ENCODE peak calls at places on chromosomes 13 and 19, in eight cellular contexts. G is GDM1; T is CD8-positive, alpha-beta memory T cell; C is ELR; X is heart right ventricle; Z is stimulated activated CD4-positive, alpha-beta T cell treated with anti-CD3 and anti-CD28 coated beads, TNF-alpha, amount 100 ng/mL, for 48 hours; Y is choroid plexus epithelial cell; A is GF-D8. D is an unnamed sample.
A peak's percentile ranks its signal among the peaks of the same experiment; 100 is the strongest.

GRCh38 chr19:12913871-12914690 is 5.0 kb downstream of the SYCE2 start:
- DNase-seq in G (no peak), T (peak; percentile 33), C (no peak), X (no peak), Z (no peak), Y (peak; percentile 54), A (peak; percentile 97), D (no peak)

GRCh38 chr19:13689050-13689449 is 75.3 kb upstream of the MRI1 start:
- DNase-seq in G (no peak), T (no peak), C (peak; percentile 61), X (no peak), Z (no peak), Y (peak; percentile 28), A (no peak), D (peak; percentile 24)

GRCh38 chr13:89465366-89465765 is 1794.2 kb downstream of the SLITRK5 start:
- DNase-seq in G (no peak), T (no peak), C (peak; percentile 76), X (no peak), Z (no peak), Y (peak; percentile 91), A (no peak), D (peak; percentile 14)

GRCh38 chr13:113655358-113656014 is 2.5 kb downstream of the ATP4B start:
- DNase-seq in G (no peak), T (no peak), C (no peak), X (no peak), Z (no peak), Y (no peak), A (no peak), D (no peak)

GRCh38 chr19:9008667-9009066 is 1.5 kb downstream of the MUC16 start:
- DNase-seq in G (no peak), T (no peak), C (no peak), X (no peak), Z (no peak), Y (no peak), A (no peak), D (no peak)

GRCh38 chr13:114124921-114125320 is 7.5 kb downstream of the RASA3 start:
- DNase-seq in G (peak; percentile 40), T (peak; percentile 41), C (peak; percentile 90), X (no peak), Z (peak; percentile 74), Y (peak; percentile 76), A (peak; percentile 29), D (peak; percentile 83)

GRCh38 chr13:110625771-110626321 is 10.5 kb downstream of the NAXD start:
- DNase-seq in G (no peak), T (no peak), C (no peak), X (no peak), Z (no peak), Y (no peak), A (no peak), D (no peak)

GRCh38 chr19:45091031-45091918 is 1.7 kb upstream of the PPP1R37 start:
- DNase-seq in G (no peak), T (peak; percentile 93), C (peak; percentile 99), X (peak; percentile 99), Z (peak; percentile 94), Y (peak; percentile 99), A (peak; percentile 78), D (peak; percentile 87)

GRCh38 chr19:30719189-30719990 is 347.2 kb downstream of the ZNF536 start:
- DNase-seq in G (no peak), T (no peak), C (peak; percentile 7), X (peak; percentile 84), Z (no peak), Y (peak; percentile 23), A (no peak), D (peak; percentile 35)

GRCh38 chr13:58254961-58255360 is 623.4 kb downstream of the PCDH17 start:
- DNase-seq in G (no peak), T (no peak), C (no peak), X (no peak), Z (no peak), Y (no peak), A (no peak), D (no peak)

GRCh38 chr19:5850743-5851293 is 431 bp downstream of the FUT3 start:
- DNase-seq in G (no peak), T (no peak), C (peak; percentile 42), X (no peak), Z (no peak), Y (peak; percentile 75), A (no peak), D (peak; percentile 64)

GRCh38 chr13:49936943-49937273 is 768 bp upstream of the SPRYD7 start:
- DNase-seq in G (no peak), T (no peak), C (no peak), X (peak; percentile 35), Z (no peak), Y (no peak), A (no peak), D (no peak)

GRCh38 chr13:20414475-20415287 is 111.0 kb downstream of the CRYL1 start:
- DNase-seq in G (no peak), T (no peak), C (no peak), X (no peak), Z (no peak), Y (no peak), A (no peak), D (no peak)

GRCh38 chr19:6501740-6502648 is at the start of gene TUBB4A:
- DNase-seq in G (no peak), T (no peak), C (no peak), X (peak; percentile 55), Z (no peak), Y (no peak), A (no peak), D (no peak)

GRCh38 chr13:52001120-52001731 is 10.0 kb downstream of the ATP7B start:
- DNase-seq in G (peak; percentile 44), T (no peak), C (peak; percentile 74), X (no peak), Z (no peak), Y (peak; percentile 71), A (peak; percentile 31), D (peak; percentile 23)

GRCh38 chr13:28641600-28641926 is 17.4 kb upstream of the POMP start:
- DNase-seq in G (no peak), T (no peak), C (no peak), X (no peak), Z (no peak), Y (peak; percentile 50), A (no peak), D (no peak)

GRCh38 chr13:28477709-28477973 is 17.3 kb downstream of the FLT1 start:
- DNase-seq in G (no peak), T (no peak), C (no peak), X (no peak), Z (no peak), Y (no peak), A (no peak), D (no peak)

GRCh38 chr13:40495620-40496001 is 170.8 kb downstream of the FOXO1 start:
- DNase-seq in G (no peak), T (no peak), C (no peak), X (no peak), Z (no peak), Y (no peak), A (no peak), D (no peak)

GRCh38 chr13:98691360-98691759 is 61.1 kb downstream of the SLC15A1 start:
- DNase-seq in G (no peak), T (no peak), C (no peak), X (no peak), Z (no peak), Y (no peak), A (no peak), D (no peak)

GRCh38 chr19:33462112-33462726 is 59.4 kb downstream of the PEPD start:
- DNase-seq in G (no peak), T (no peak), C (no peak), X (no peak), Z (no peak), Y (no peak), A (no peak), D (no peak)

GRCh38 chr19:20367811-20368294 is 197.7 kb downstream of the ZNF737 start:
- DNase-seq in G (no peak), T (no peak), C (no peak), X (no peak), Z (no peak), Y (no peak), A (no peak), D (no peak)

GRCh38 chr19:7861619-7862412 is 12.4 kb downstream of the PRR36 start:
- DNase-seq in G (no peak), T (no peak), C (no peak), X (no peak), Z (no peak), Y (no peak), A (no peak), D (no peak)

GRCh38 chr19:2603320-2603719 is 99.2 kb downstream of the GNG7 start:
- DNase-seq in G (no peak), T (no peak), C (peak; percentile 42), X (peak; percentile 70), Z (no peak), Y (peak; percentile 50), A (no peak), D (peak; percentile 77)

GRCh38 chr13:97125810-97126738 is 96.1 kb upstream of the MBNL2 start:
- DNase-seq in G (no peak), T (no peak), C (peak; percentile 52), X (no peak), Z (no peak), Y (peak; percentile 64), A (no peak), D (peak; percentile 62)

GRCh38 chr19:48332662-48333466 is 7.5 kb downstream of the EMP3 start:
- DNase-seq in G (peak; percentile 95), T (peak; percentile 93), C (peak; percentile 96), X (peak; percentile 86), Z (peak; percentile 90), Y (peak; percentile 100), A (peak; percentile 98), D (peak; percentile 93)

GRCh38 chr13:60756306-60756705 is 359.3 kb downstream of the TDRD3 start:
- DNase-seq in G (no peak), T (no peak), C (no peak), X (no peak), Z (no peak), Y (no peak), A (no peak), D (no peak)

GRCh38 chr19:3766520-3766919 is 4.0 kb downstream of the MRPL54 start:
- DNase-seq in G (no peak), T (no peak), C (no peak), X (no peak), Z (no peak), Y (no peak), A (no peak), D (no peak)

GRCh38 chr19:17389957-17390664 is 3.9 kb downstream of the CCDC194 start:
- DNase-seq in G (no peak), T (no peak), C (no peak), X (no peak), Z (no peak), Y (no peak), A (no peak), D (no peak)

GRCh38 chr13:112719016-112719415 is 29.2 kb downstream of the ATP11A start:
- DNase-seq in G (no peak), T (no peak), C (no peak), X (no peak), Z (no peak), Y (peak; percentile 10), A (no peak), D (no peak)

GRCh38 chr19:16184665-16185122 is 516 bp upstream of the FAM32A start:
- DNase-seq in G (no peak), T (no peak), C (no peak), X (no peak), Z (no peak), Y (no peak), A (no peak), D (no peak)

GRCh38 chr19:29941828-29942403 is at the start of gene URI1:
- DNase-seq in G (peak; percentile 80), T (peak; percentile 93), C (peak; percentile 83), X (peak; percentile 95), Z (peak; percentile 87), Y (peak; percentile 84), A (peak; percentile 65), D (peak; percentile 59)

GRCh38 chr19:51422053-51422448 is 4.6 kb upstream of the SIGLEC10 start:
- DNase-seq in G (peak; percentile 78), T (peak; percentile 80), C (peak; percentile 83), X (peak; percentile 86), Z (peak; percentile 73), Y (peak; percentile 77), A (no peak), D (peak; percentile 19)

GRCh38 chr19:15251749-15252397 is 19.6 kb upstream of the EPHX3 start:
- DNase-seq in G (no peak), T (no peak), C (peak; percentile 91), X (peak; percentile 83), Z (no peak), Y (peak; percentile 97), A (no peak), D (peak; percentile 78)

GRCh38 chr19:5718579-5719273 is 1.2 kb downstream of the LONP1 start:
- DNase-seq in G (no peak), T (no peak), C (peak; percentile 86), X (no peak), Z (peak; percentile 45), Y (peak; percentile 93), A (peak; percentile 73), D (peak; percentile 74)